ENCODE peak calls at places on chromosomes 5 and 9, in five cellular contexts. W is stimulated activated CD4-positive, alpha-beta T cell treated with anti-CD3 and anti-CD28 coated beads, Interleukin-12 subunit alpha, Interleukin-12 subunit beta, amount 100 ng/mL, for 4 hours; P is RWPE1; M is EH; X is ACHN. V is an unnamed sample.

GRCh38 chr5:173796746-173797495 is 91.2 kb upstream of the CPEB4 start:
- DNase-seq in W (no peak), P (no peak), M (no peak), X (no peak), V (no peak)

GRCh38 chr9:123299558-123300126 is 31.3 kb upstream of the STRBP start:
- DNase-seq in W (no peak), P (no peak), M (no peak), X (no peak), V (no peak)

GRCh38 chr5:172646716-172647285 is 5.7 kb downstream of the NEURL1B start:
- DNase-seq in W (no peak), P (no peak), M (no peak), X (no peak), V (no peak)

GRCh38 chr5:4258170-4258569 is 662.5 kb downstream of the IRX1 start:
- DNase-seq in W (no peak), P (no peak), M (no peak), X (no peak), V (no peak)

GRCh38 chr5:105812356-105812755 is 1858.4 kb downstream of the EFNA5 start:
- DNase-seq in W (no peak), P (no peak), M (no peak), X (no peak), V (no peak)

GRCh38 chr9:17490110-17490509 is 88.8 kb upstream of the SH3GL2 start:
- DNase-seq in W (no peak), P (no peak), M (no peak), X (no peak), V (no peak)

GRCh38 chr5:106399381-106399780 is 1271.4 kb downstream of the EFNA5 start:
- DNase-seq in W (no peak), P (peak), M (peak), X (peak), V (no peak)

GRCh38 chr5:31811210-31811609 is 172.3 kb downstream of the PDZD2 start:
- DNase-seq in W (no peak), P (peak), M (peak), X (peak), V (no peak)

GRCh38 chr9:135000647-135001245 is 83.0 kb upstream of the FCN1 start:
- DNase-seq in W (no peak), P (no peak), M (no peak), X (no peak), V (no peak)

GRCh38 chr5:542693-543311 is 18.6 kb upstream of the SLC9A3 start:
- DNase-seq in W (no peak), P (no peak), M (no peak), X (no peak), V (no peak)

GRCh38 chr5:68178579-68178978 is 37.0 kb upstream of the PIK3R1 start:
- DNase-seq in W (no peak), P (peak), M (peak), X (no peak), V (no peak)

GRCh38 chr9:127351182-127352166 is 45.5 kb upstream of the SLC2A8 start:
- DNase-seq in W (no peak), P (no peak), M (no peak), X (no peak), V (no peak)

GRCh38 chr5:168995024-168995423 is 305.9 kb downstream of the SLIT3 start:
- DNase-seq in W (no peak), P (no peak), M (no peak), X (no peak), V (no peak)

GRCh38 chr5:56900395-56900794 is 9.0 kb upstream of the SETD9 start:
- DNase-seq in W (no peak), P (no peak), M (peak), X (peak), V (no peak)

GRCh38 chr9:107624216-107624948 is 134.8 kb upstream of the KLF4 start:
- DNase-seq in W (no peak), P (peak), M (peak), X (no peak), V (no peak)

GRCh38 chr9:137313956-137314560 is 12.0 kb upstream of the NRARP start:
- DNase-seq in W (no peak), P (peak), M (no peak), X (no peak), V (no peak)

GRCh38 chr9:134544388-134545212 is 97.0 kb upstream of the COL5A1 start:
- DNase-seq in W (no peak), P (peak), M (peak), X (peak), V (no peak)

GRCh38 chr9:127847833-127848755 is 6.4 kb downstream of the ENG start:
- DNase-seq in W (no peak), P (no peak), M (no peak), X (no peak), V (no peak)

GRCh38 chr5:11903614-11904269 is 504 bp downstream of the CTNND2 start:
- DNase-seq in W (no peak), P (peak), M (no peak), X (no peak), V (no peak)

GRCh38 chr9:136403538-136403914 is 3.6 kb upstream of the SNAPC4 start:
- DNase-seq in W (peak), P (no peak), M (no peak), X (no peak), V (peak)

GRCh38 chr9:136187197-136187596 is 17.7 kb downstream of the LHX3 start:
- DNase-seq in W (no peak), P (no peak), M (no peak), X (no peak), V (no peak)

GRCh38 chr9:72271617-72272478 is 93.2 kb downstream of the ZFAND5 start:
- DNase-seq in W (peak), P (peak), M (peak), X (peak), V (peak)

GRCh38 chr5:103461223-103461622 is 101.4 kb downstream of the NUDT12 start:
- DNase-seq in W (no peak), P (no peak), M (peak), X (peak), V (no peak)

GRCh38 chr5:74266836-74267235 is 373.7 kb downstream of the ENC1 start:
- DNase-seq in W (no peak), P (no peak), M (no peak), X (no peak), V (no peak)

GRCh38 chr5:94422819-94423218 is 195.6 kb downstream of the KIAA0825 start:
- DNase-seq in W (no peak), P (peak), M (no peak), X (peak), V (no peak)

GRCh38 chr9:121949364-121949763 is 143.7 kb downstream of the TTLL11 start:
- DNase-seq in W (no peak), P (peak), M (peak), X (no peak), V (no peak)

GRCh38 chr5:66660401-66660800 is 64.2 kb downstream of the MAST4 start:
- DNase-seq in W (no peak), P (no peak), M (no peak), X (no peak), V (no peak)

GRCh38 chr9:73577867-73578266 is 426.2 kb downstream of the ANXA1 start:
- DNase-seq in W (no peak), P (peak), M (peak), X (no peak), V (no peak)

GRCh38 chr5:143279698-143280097 is 123.8 kb downstream of the NR3C1 start:
- DNase-seq in W (no peak), P (peak), M (no peak), X (no peak), V (no peak)

GRCh38 chr9:113508111-113508749 is 44.7 kb downstream of the RGS3 start:
- DNase-seq in W (no peak), P (no peak), M (no peak), X (peak), V (no peak)